ENCODE peak calls at places on chromosomes 13 and 19, in five cellular contexts. P, S, R, V and I are unnamed samples.

GRCh38 chr13:31588923-31589322 is 150.4 kb upstream of the RXFP2 start:
- DNase-seq in P (no peak), S (no peak), R (no peak), V (no peak), I (no peak)

GRCh38 chr19:47445937-47446402 is 25.7 kb downstream of the SLC8A2 start:
- DNase-seq in P (peak), S (no peak), R (peak), V (peak), I (peak)

GRCh38 chr13:66940113-66940512 is 290.0 kb downstream of the PCDH9 start:
- DNase-seq in P (no peak), S (no peak), R (no peak), V (no peak), I (no peak)

GRCh38 chr19:12723643-12724426 is at the start of gene TNPO2:
- DNase-seq in P (peak), S (no peak), R (peak), V (peak), I (peak)

GRCh38 chr19:1774999-1775772 is 21.9 kb downstream of the ONECUT3 start:
- DNase-seq in P (no peak), S (peak), R (no peak), V (no peak), I (no peak)

GRCh38 chr13:75480691-75481175 is 1.2 kb downstream of the TBC1D4 start:
- DNase-seq in P (peak), S (peak), R (no peak), V (no peak), I (peak)

GRCh38 chr19:35045667-35046300 is 4.3 kb downstream of the HPN start:
- DNase-seq in P (peak), S (peak), R (no peak), V (peak), I (no peak)

GRCh38 chr13:64782459-64782858 is 2447.7 kb downstream of the PCDH9 start:
- DNase-seq in P (no peak), S (peak), R (no peak), V (no peak), I (no peak)

GRCh38 chr19:31784631-31785237 is 435.5 kb upstream of the TSHZ3 start:
- DNase-seq in P (no peak), S (no peak), R (no peak), V (no peak), I (no peak)

GRCh38 chr19:34269081-34269480 is 14.7 kb downstream of the GARRE1 start:
- DNase-seq in P (no peak), S (no peak), R (no peak), V (no peak), I (no peak)

GRCh38 chr19:29079331-29079730 is 133.6 kb downstream of the UQCRFS1 start:
- DNase-seq in P (no peak), S (no peak), R (no peak), V (no peak), I (no peak)

GRCh38 chr19:56597696-56598095 is 2.6 kb downstream of the ZNF71 start:
- DNase-seq in P (no peak), S (no peak), R (no peak), V (no peak), I (no peak)

GRCh38 chr13:26707122-26708006 is 53.2 kb downstream of the GPR12 start:
- DNase-seq in P (peak), S (peak), R (peak), V (no peak), I (peak)

GRCh38 chr19:44164673-44165512 is at the start of gene ZNF226:
- DNase-seq in P (peak), S (peak), R (peak), V (peak), I (peak)

GRCh38 chr13:112067121-112067741 is at the start of gene SOX1:
- DNase-seq in P (no peak), S (no peak), R (no peak), V (no peak), I (peak)

GRCh38 chr19:28045621-28046020 is 1167.3 kb downstream of the UQCRFS1 start:
- DNase-seq in P (no peak), S (no peak), R (no peak), V (no peak), I (no peak)

GRCh38 chr19:6047741-6048231 is 62.5 kb downstream of the RFX2 start:
- DNase-seq in P (peak), S (peak), R (no peak), V (no peak), I (no peak)

GRCh38 chr13:31797154-31797775 is 57.9 kb downstream of the RXFP2 start:
- DNase-seq in P (peak), S (peak), R (no peak), V (no peak), I (no peak)

GRCh38 chr19:53007200-53008054 is 6.3 kb upstream of the ERVV-1 start:
- DNase-seq in P (no peak), S (no peak), R (no peak), V (no peak), I (no peak)

GRCh38 chr13:35512271-35512920 is 35.9 kb upstream of the MAB21L1 start:
- DNase-seq in P (no peak), S (peak), R (no peak), V (no peak), I (no peak)

GRCh38 chr13:25632166-25632888 is 260.6 kb downstream of the ATP8A2 start:
- DNase-seq in P (no peak), S (no peak), R (no peak), V (no peak), I (no peak)

GRCh38 chr19:18542936-18543813 is at the start of gene FKBP8:
- DNase-seq in P (peak), S (peak), R (peak), V (peak), I (peak)

GRCh38 chr13:114095486-114095885 is 36.9 kb downstream of the RASA3 start:
- DNase-seq in P (no peak), S (no peak), R (no peak), V (no peak), I (no peak)